ENCODE peak calls at places on chromosome 22, in eight cellular contexts. N is H1, A is SK-N-SH, Q is endothelial cell of umbilical vein, H is K562, F is HCT116, Y is HepG2, G is GM12878. W is an unnamed sample.
A peak's percentile ranks its signal among the peaks of the same experiment; 100 is the strongest.

GRCh38 chr22:22878801-22879674 is 8.6 kb upstream of the IGLL5 start:
- DNase-seq in N (no peak), A (no peak), Q (no peak), H (peak; percentile 60), F (no peak), Y (no peak), G (no peak), W (no peak)

GRCh38 chr22:49422668-49423067 is 405.0 kb downstream of the BRD1 start:
- DNase-seq in N (no peak), A (no peak), Q (no peak), H (no peak), F (no peak), Y (no peak), G (no peak), W (no peak)

GRCh38 chr22:17842386-17842785 is 68.1 kb upstream of the BID start:
- DNase-seq in N (no peak), A (no peak), Q (no peak), H (no peak), F (no peak), Y (no peak), G (no peak), W (no peak)

GRCh38 chr22:29603358-29604191 is at the start of gene NF2:
- DNase-seq in N (peak; percentile 95), A (peak; percentile 99), Q (peak; percentile 100), H (peak; percentile 95), F (peak; percentile 99), Y (peak; percentile 99), G (peak; percentile 100), W (peak; percentile 95)

GRCh38 chr22:19149047-19149883 is 827 bp downstream of the GSC2 start:
- DNase-seq in N (peak; percentile 84), A (peak; percentile 56), Q (no peak), H (peak; percentile 70), F (no peak), Y (no peak), G (no peak), W (no peak)

GRCh38 chr22:48138427-48138826 is 1376.0 kb downstream of the TBC1D22A start:
- DNase-seq in N (no peak), A (no peak), Q (no peak), H (no peak), F (no peak), Y (no peak), G (no peak), W (no peak)

GRCh38 chr22:26548984-26549383 is 36.7 kb upstream of the TFIP11 start:
- DNase-seq in N (no peak), A (no peak), Q (no peak), H (no peak), F (no peak), Y (no peak), G (no peak), W (no peak)

GRCh38 chr22:39970742-39971141 is 10.5 kb downstream of the TMA7B start:
- DNase-seq in N (no peak), A (no peak), Q (no peak), H (no peak), F (no peak), Y (no peak), G (no peak), W (no peak)

GRCh38 chr22:50153056-50153755 is 17.3 kb upstream of the PANX2 start:
- DNase-seq in N (no peak), A (peak; percentile 29), Q (no peak), H (no peak), F (no peak), Y (no peak), G (no peak), W (no peak)

GRCh38 chr22:27135582-27135981 is 478.2 kb downstream of the MIAT start:
- DNase-seq in N (no peak), A (no peak), Q (no peak), H (no peak), F (no peak), Y (peak; percentile 7), G (no peak), W (no peak)

GRCh38 chr22:36860438-36860820 is 377 bp upstream of the NCF4 start:
- DNase-seq in N (no peak), A (no peak), Q (no peak), H (no peak), F (no peak), Y (no peak), G (no peak), W (no peak)

GRCh38 chr22:23152238-23153114 is 7.2 kb downstream of the RAB36 start:
- DNase-seq in N (no peak), A (no peak), Q (no peak), H (no peak), F (no peak), Y (peak; percentile 90), G (no peak), W (no peak)

GRCh38 chr22:17952273-17952801 is 72.0 kb downstream of the MICAL3 start:
- DNase-seq in N (no peak), A (no peak), Q (no peak), H (no peak), F (no peak), Y (no peak), G (no peak), W (no peak)

GRCh38 chr22:46091277-46091977 is 58.9 kb upstream of the PPARA start:
- DNase-seq in N (no peak), A (no peak), Q (no peak), H (no peak), F (no peak), Y (no peak), G (no peak), W (no peak)

DNA sequence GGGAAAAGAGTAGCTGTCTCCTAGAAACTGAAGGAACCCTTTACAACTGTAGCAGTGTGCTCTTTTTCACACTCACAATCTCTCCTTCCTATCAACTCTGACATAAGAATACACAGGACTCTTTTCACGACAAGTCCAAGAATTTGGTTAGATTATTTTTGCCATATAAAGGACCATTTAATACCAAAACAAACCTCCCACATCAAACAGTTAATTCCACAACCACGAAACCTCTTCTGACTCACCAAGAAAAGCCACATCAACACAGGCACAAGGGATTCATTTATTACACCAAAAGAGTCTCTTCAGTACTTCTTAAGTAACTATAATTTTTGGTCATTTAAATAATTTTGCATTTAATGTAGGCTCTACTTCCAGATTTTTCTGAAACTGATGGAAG is 222.6 kb upstream of the PITPNB start:
- DNase-seq in N (no peak), A (no peak), Q (no peak), H (no peak), F (no peak), Y (no peak), G (no peak), W (no peak)
- H3K9ac ChIP-seq in N (no peak overlapping the region), A (peak overlapping the region; percentile 15), Q (no peak overlapping the region), H (no peak overlapping the region), F (no peak overlapping the region), Y (no peak overlapping the region), G (no peak overlapping the region), W (peak overlapping the region; percentile 62)

DNA sequence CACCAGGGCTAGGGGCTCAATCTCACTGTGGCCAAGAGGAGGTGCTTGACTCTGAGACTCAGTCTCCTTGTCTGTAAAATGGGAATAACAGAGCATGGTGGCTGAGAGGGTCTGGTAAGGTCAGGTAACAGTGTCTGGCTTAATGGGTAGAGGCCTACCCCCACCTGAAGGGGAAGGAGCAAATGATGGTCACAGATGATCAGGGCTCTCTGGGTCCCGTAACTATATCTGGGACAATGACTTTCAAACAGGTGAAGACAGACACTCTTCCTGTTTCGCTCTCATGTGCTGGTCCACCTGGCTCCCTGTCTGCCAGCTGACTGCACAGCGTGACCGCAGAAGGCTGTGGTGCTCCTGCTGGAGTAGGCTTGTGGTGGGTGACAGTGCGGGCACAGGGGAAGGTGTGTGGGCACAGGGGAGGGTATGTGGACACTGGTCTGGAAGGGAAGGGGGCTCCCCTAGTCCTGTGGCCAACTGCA is 4.0 kb downstream of the A4GALT start:
- DNase-seq in N (no peak), A (no peak), Q (no peak), H (no peak), F (no peak), Y (no peak), G (peak; percentile 68), W (no peak)
- TF ChIP-seq POLR2AphosphoS5 in N (no peak), A (no peak), Q (no peak), H (no peak), F (no peak), Y (no peak), G (no peak), W (no peak)

DNA sequence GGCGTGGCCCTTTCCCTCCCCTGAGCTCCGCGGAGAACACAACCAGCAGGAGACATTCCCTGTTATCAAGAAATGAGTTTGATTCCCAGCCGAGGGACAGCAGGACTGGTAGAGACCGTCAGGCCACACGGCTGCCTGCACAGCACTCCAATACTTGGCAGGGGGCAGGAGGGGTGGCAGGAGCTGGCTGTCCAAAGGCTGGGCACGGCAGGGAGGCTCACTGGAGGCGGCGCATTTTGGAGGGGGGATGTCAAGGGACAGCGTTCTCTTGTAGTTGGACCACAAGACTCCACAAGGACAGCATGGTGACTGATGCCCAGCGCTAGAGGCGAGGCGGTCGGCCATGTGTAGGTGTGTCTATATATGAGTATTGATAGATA is 66.7 kb upstream of the A4GALT start:
- DNase-seq in N (no peak), A (no peak), Q (no peak), H (no peak), F (no peak), Y (no peak), G (no peak), W (no peak)
- H3K27ac ChIP-seq in N (no peak overlapping the region), A (no peak overlapping the region), Q (no peak overlapping the region), H (no peak overlapping the region), F (no peak overlapping the region), Y (no peak overlapping the region), G (no peak overlapping the region), W (no peak overlapping the region)

GRCh38 chr22:44067901-44068300 is 43.8 kb downstream of the PARVB start:
- DNase-seq in N (no peak), A (no peak), Q (peak; percentile 15), H (no peak), F (no peak), Y (no peak), G (no peak), W (no peak)
- H3K9ac ChIP-seq in N (no peak overlapping the region), A (no peak overlapping the region), Q (no peak overlapping the region), H (peak overlapping the region; percentile 64), F (no peak overlapping the region), Y (no peak overlapping the region), G (peak overlapping the region; percentile 7), W (no peak overlapping the region)

DNA sequence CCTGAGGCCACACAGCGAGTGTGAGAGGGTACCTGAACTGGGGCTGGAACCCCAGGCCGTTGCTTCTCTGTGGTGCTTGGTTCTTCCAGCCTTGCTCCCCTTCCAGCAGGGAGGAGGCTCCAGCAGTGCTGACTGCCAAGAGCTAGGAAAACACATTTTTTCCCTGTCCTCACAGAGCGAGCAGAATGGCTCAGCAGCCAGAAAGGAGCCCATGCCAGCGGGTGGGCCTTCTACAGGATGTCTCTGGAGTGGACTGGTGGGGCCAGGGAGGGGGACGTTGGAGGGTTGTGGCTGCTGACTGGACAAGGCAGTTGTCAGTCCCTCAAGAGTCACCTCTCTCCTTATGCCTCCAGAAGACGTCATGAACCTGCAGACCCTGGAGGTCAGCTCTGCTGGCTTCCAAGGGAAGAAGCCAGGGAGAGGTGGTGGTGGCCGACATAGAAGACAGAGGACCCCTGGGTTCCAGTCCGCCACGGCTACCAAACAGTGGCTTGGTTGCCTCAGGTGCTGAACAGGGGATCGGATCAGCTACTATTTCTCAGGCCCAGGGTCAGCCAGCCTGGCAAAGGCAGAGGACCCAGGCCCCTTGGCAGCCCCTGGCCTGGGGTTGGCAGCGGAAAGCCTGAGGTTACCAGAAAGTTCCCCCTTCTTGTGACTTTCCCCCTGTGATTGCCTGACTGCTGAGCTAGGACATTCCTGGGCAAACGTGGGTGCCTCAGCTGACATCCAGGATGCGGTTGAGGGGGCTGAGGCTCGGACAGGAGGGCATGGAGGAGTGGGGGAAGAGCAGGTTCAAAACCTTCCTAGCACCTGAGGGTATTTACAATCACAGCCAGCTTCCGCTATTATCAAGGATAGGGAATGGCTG is 3.7 kb downstream of the MAFF start:
- DNase-seq in N (no peak), A (no peak), Q (peak; percentile 77), H (no peak), F (no peak), Y (no peak), G (no peak), W (no peak)
- TF ChIP-seq POLR2AphosphoS5 in N (no peak), A (no peak), Q (no peak), H (no peak), F (no peak), Y (no peak), G (no peak), W (no peak)

GRCh38 chr22:33891992-33892391 is 28.3 kb downstream of the LARGE1 start:
- DNase-seq in N (no peak), A (no peak), Q (no peak), H (no peak), F (no peak), Y (no peak), G (no peak), W (no peak)
- H3K27ac ChIP-seq in N (no peak overlapping the region), A (no peak overlapping the region), Q (no peak overlapping the region), H (no peak overlapping the region), F (no peak overlapping the region), Y (no peak overlapping the region), G (no peak overlapping the region), W (no peak overlapping the region)